ENCODE peak calls at places on chromosomes 5 and 9, in nine cellular contexts. One of them, this sample, is unnamed.
A peak's percentile ranks its signal among the peaks of the same experiment; 100 is the strongest.

GRCh38 chr9:89916001-89916635 is 311.3 kb downstream of the GADD45G start:
- DNase-seq in epithelial cell of esophagus: no peak
- DNase-seq in fibroblast of pulmonary artery: no peak
- DNase-seq in A549: no peak
- DNase-seq in SK-N-SH: no peak
- DNase-seq in ascending aorta: no peak
- DNase-seq in PC-3: no peak
- DNase-seq in dorsolateral prefrontal cortex: no peak
- DNase-seq in NT2/D1: peak; percentile 39
- DNase-seq in this sample: peak; percentile 15

GRCh38 chr9:104232781-104233341 is 138.8 kb downstream of the SMC2 start:
- DNase-seq in epithelial cell of esophagus: peak; percentile 94
- DNase-seq in fibroblast of pulmonary artery: peak; percentile 81
- DNase-seq in A549: no peak
- DNase-seq in SK-N-SH: no peak
- DNase-seq in ascending aorta: no peak
- DNase-seq in PC-3: peak; percentile 46
- DNase-seq in dorsolateral prefrontal cortex: no peak
- DNase-seq in NT2/D1: no peak
- DNase-seq in this sample: peak; percentile 1

GRCh38 chr9:91066042-91066415 is 264.4 kb downstream of the SYK start:
- DNase-seq in epithelial cell of esophagus: no peak
- DNase-seq in fibroblast of pulmonary artery: no peak
- DNase-seq in A549: no peak
- DNase-seq in SK-N-SH: no peak
- DNase-seq in ascending aorta: no peak
- DNase-seq in PC-3: no peak
- DNase-seq in dorsolateral prefrontal cortex: no peak
- DNase-seq in NT2/D1: no peak
- DNase-seq in this sample: no peak

GRCh38 chr9:95773061-95773433 is 102.4 kb upstream of the ERCC6L2 start:
- DNase-seq in epithelial cell of esophagus: no peak
- DNase-seq in fibroblast of pulmonary artery: no peak
- DNase-seq in A549: no peak
- DNase-seq in SK-N-SH: no peak
- DNase-seq in ascending aorta: no peak
- DNase-seq in PC-3: no peak
- DNase-seq in dorsolateral prefrontal cortex: no peak
- DNase-seq in NT2/D1: no peak
- DNase-seq in this sample: no peak

GRCh38 chr9:30235564-30235963 is 2148.9 kb upstream of the ACO1 start:
- DNase-seq in epithelial cell of esophagus: no peak
- DNase-seq in fibroblast of pulmonary artery: no peak
- DNase-seq in A549: no peak
- DNase-seq in SK-N-SH: no peak
- DNase-seq in ascending aorta: no peak
- DNase-seq in PC-3: no peak
- DNase-seq in dorsolateral prefrontal cortex: no peak
- DNase-seq in NT2/D1: no peak
- DNase-seq in this sample: no peak

GRCh38 chr9:22342489-22343217 is 104.0 kb upstream of the DMRTA1 start:
- DNase-seq in epithelial cell of esophagus: peak; percentile 64
- DNase-seq in fibroblast of pulmonary artery: peak; percentile 46
- DNase-seq in A549: no peak
- DNase-seq in SK-N-SH: no peak
- DNase-seq in ascending aorta: no peak
- DNase-seq in PC-3: peak; percentile 88
- DNase-seq in dorsolateral prefrontal cortex: no peak
- DNase-seq in NT2/D1: no peak
- DNase-seq in this sample: peak; percentile 2

GRCh38 chr5:60487466-60487865 is 212.5 kb downstream of the DEPDC1B start:
- DNase-seq in epithelial cell of esophagus: no peak
- DNase-seq in fibroblast of pulmonary artery: no peak
- DNase-seq in A549: no peak
- DNase-seq in SK-N-SH: peak; percentile 9
- DNase-seq in ascending aorta: no peak
- DNase-seq in PC-3: peak; percentile 38
- DNase-seq in dorsolateral prefrontal cortex: no peak
- DNase-seq in NT2/D1: no peak
- DNase-seq in this sample: no peak

GRCh38 chr9:12817702-12818101 is 42.9 kb downstream of the LURAP1L start:
- DNase-seq in epithelial cell of esophagus: peak; percentile 98
- DNase-seq in fibroblast of pulmonary artery: peak; percentile 43
- DNase-seq in A549: peak; percentile 44
- DNase-seq in SK-N-SH: no peak
- DNase-seq in ascending aorta: no peak
- DNase-seq in PC-3: peak; percentile 88
- DNase-seq in dorsolateral prefrontal cortex: no peak
- DNase-seq in NT2/D1: no peak
- DNase-seq in this sample: no peak

GRCh38 chr9:111896942-111897830 is 572 bp downstream of the UGCG start:
- DNase-seq in epithelial cell of esophagus: peak; percentile 62
- DNase-seq in fibroblast of pulmonary artery: peak; percentile 58
- DNase-seq in A549: peak; percentile 28
- DNase-seq in SK-N-SH: peak; percentile 92
- DNase-seq in ascending aorta: peak; percentile 74
- DNase-seq in PC-3: peak; percentile 13
- DNase-seq in dorsolateral prefrontal cortex: peak; percentile 28
- DNase-seq in NT2/D1: no peak
- DNase-seq in this sample: no peak

GRCh38 chr9:93058357-93059096 is at the start of gene SUSD3:
- DNase-seq in epithelial cell of esophagus: peak; percentile 26
- DNase-seq in fibroblast of pulmonary artery: peak; percentile 33
- DNase-seq in A549: no peak
- DNase-seq in SK-N-SH: peak; percentile 97
- DNase-seq in ascending aorta: peak; percentile 87
- DNase-seq in PC-3: peak; percentile 73
- DNase-seq in dorsolateral prefrontal cortex: no peak
- DNase-seq in NT2/D1: peak; percentile 60
- DNase-seq in this sample: peak; percentile 93

GRCh38 chr5:134143431-134143830 is 28.9 kb downstream of the TCF7 start:
- DNase-seq in epithelial cell of esophagus: no peak
- DNase-seq in fibroblast of pulmonary artery: no peak
- DNase-seq in A549: no peak
- DNase-seq in SK-N-SH: no peak
- DNase-seq in ascending aorta: no peak
- DNase-seq in PC-3: no peak
- DNase-seq in dorsolateral prefrontal cortex: no peak
- DNase-seq in NT2/D1: no peak
- DNase-seq in this sample: no peak

DNA sequence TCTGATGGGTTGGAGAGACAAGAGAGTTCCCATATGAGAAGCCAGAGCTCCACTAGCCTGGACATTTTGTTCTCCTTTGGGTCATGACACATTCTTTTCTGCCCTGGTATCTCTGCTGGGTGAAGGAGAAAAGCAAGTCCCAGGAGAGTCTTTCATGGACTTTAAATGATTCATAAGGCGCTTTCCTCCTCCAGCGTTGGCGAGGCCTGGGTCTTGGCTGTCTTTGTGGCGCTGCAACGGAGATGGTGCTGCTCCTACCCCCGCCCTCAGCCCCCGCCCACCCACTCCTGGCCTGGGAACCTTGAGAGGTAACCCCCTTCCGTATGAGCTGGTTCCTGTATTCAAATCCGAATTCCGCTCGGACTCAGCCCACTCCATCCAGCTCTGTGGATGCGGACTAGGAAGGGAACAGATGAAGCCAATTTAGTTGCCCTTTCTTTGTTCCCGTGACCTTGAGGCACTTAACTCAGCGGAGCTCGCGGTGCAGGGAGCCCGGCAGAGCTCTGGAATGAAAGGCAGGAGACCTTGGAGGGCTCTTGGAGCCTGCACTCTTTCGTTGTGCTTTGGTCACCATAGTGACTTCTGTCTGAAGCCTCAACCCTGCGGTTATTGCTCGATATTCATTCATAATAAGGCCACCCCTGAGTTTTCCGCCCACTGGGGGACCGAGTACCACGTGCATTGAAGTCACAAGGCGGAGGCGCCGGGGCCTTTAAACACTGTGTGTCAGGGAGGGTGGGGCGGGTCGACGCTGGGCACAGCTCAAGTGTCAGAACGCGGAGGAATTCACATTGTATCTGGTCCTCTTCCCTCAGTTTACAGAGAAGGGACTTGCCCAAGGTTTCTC is 14.0 kb upstream of the PWWP2A start:
- DNase-seq in epithelial cell of esophagus: no peak
- DNase-seq in fibroblast of pulmonary artery: peak; percentile 55
- DNase-seq in A549: no peak
- DNase-seq in SK-N-SH: no peak
- DNase-seq in ascending aorta: peak; percentile 68
- DNase-seq in PC-3: no peak
- DNase-seq in dorsolateral prefrontal cortex: no peak
- DNase-seq in NT2/D1: peak; percentile 38
- DNase-seq in this sample: peak; percentile 74
- H3K4me3 ChIP-seq in epithelial cell of esophagus: no peak overlapping the region
- H3K4me3 ChIP-seq in fibroblast of pulmonary artery: no peak overlapping the region
- H3K4me3 ChIP-seq in A549: no peak overlapping the region
- H3K4me3 ChIP-seq in SK-N-SH: no peak overlapping the region
- H3K4me3 ChIP-seq in ascending aorta: peak overlapping the region; percentile 22
- H3K4me3 ChIP-seq in PC-3: no peak overlapping the region
- H3K4me3 ChIP-seq in dorsolateral prefrontal cortex: no peak overlapping the region
- H3K4me3 ChIP-seq in NT2/D1: peak overlapping the region; percentile 12
- H3K4me3 ChIP-seq in this sample: peak overlapping the region; percentile 37

GRCh38 chr5:124652892-124653441 is 93.5 kb downstream of the ZNF608 start:
- DNase-seq in epithelial cell of esophagus: no peak
- DNase-seq in fibroblast of pulmonary artery: no peak
- DNase-seq in A549: no peak
- DNase-seq in SK-N-SH: no peak
- DNase-seq in ascending aorta: no peak
- DNase-seq in PC-3: no peak
- DNase-seq in dorsolateral prefrontal cortex: no peak
- DNase-seq in NT2/D1: no peak
- DNase-seq in this sample: peak; percentile 10

GRCh38 chr5:124658867-124659557 is 87.4 kb downstream of the ZNF608 start:
- DNase-seq in epithelial cell of esophagus: no peak
- DNase-seq in fibroblast of pulmonary artery: no peak
- DNase-seq in A549: no peak
- DNase-seq in SK-N-SH: no peak
- DNase-seq in ascending aorta: no peak
- DNase-seq in PC-3: no peak
- DNase-seq in dorsolateral prefrontal cortex: no peak
- DNase-seq in NT2/D1: no peak
- DNase-seq in this sample: no peak

GRCh38 chr5:124655211-124655880 is 91.1 kb downstream of the ZNF608 start:
- DNase-seq in epithelial cell of esophagus: peak; percentile 81
- DNase-seq in fibroblast of pulmonary artery: peak; percentile 73
- DNase-seq in A549: no peak
- DNase-seq in SK-N-SH: no peak
- DNase-seq in ascending aorta: no peak
- DNase-seq in PC-3: peak; percentile 59
- DNase-seq in dorsolateral prefrontal cortex: no peak
- DNase-seq in NT2/D1: no peak
- DNase-seq in this sample: no peak

GRCh38 chr5:124654418-124654817 is 92.0 kb downstream of the ZNF608 start:
- DNase-seq in epithelial cell of esophagus: no peak
- DNase-seq in fibroblast of pulmonary artery: no peak
- DNase-seq in A549: no peak
- DNase-seq in SK-N-SH: no peak
- DNase-seq in ascending aorta: no peak
- DNase-seq in PC-3: no peak
- DNase-seq in dorsolateral prefrontal cortex: no peak
- DNase-seq in NT2/D1: no peak
- DNase-seq in this sample: no peak

DNA sequence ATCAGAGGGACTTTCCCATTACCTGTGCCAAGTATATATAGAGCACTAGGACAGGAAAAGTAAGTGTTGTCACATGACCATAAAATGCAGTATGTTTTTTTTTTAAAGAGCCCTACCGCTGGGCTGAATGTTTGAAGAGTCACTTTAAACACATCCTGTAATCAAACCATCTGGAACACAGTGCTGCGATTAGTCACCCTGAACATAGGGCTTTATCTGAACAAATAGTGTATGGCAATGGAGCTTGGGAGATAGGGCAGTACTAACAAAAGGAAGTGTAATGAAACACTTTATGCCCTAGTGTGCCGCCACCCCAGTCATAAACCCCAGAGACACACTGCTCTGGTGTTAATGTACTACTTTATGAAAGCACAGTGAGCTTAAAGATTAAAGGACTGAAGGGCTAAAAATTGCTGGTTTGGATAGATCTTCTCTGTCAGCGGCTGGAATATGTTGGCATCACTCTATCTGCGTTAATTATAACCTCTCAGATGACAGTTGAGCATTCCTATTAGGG is 90.4 kb downstream of the ZNF608 start:
- DNase-seq in epithelial cell of esophagus: peak; percentile 91
- DNase-seq in fibroblast of pulmonary artery: peak; percentile 83
- DNase-seq in A549: peak; percentile 62
- DNase-seq in SK-N-SH: peak; percentile 57
- DNase-seq in ascending aorta: no peak
- DNase-seq in PC-3: peak; percentile 87
- DNase-seq in dorsolateral prefrontal cortex: no peak
- DNase-seq in NT2/D1: no peak
- DNase-seq in this sample: no peak
- H3K4me3 ChIP-seq in epithelial cell of esophagus: peak overlapping the region; percentile 12
- H3K4me3 ChIP-seq in fibroblast of pulmonary artery: peak overlapping the region; percentile 8
- H3K4me3 ChIP-seq in A549: peak overlapping the region; percentile 7
- H3K4me3 ChIP-seq in SK-N-SH: peak overlapping the region; percentile 21
- H3K4me3 ChIP-seq in ascending aorta: no peak overlapping the region
- H3K4me3 ChIP-seq in PC-3: peak overlapping the region; percentile 57
- H3K4me3 ChIP-seq in dorsolateral prefrontal cortex: peak overlapping the region; percentile 4
- H3K4me3 ChIP-seq in NT2/D1: no peak overlapping the region
- H3K4me3 ChIP-seq in this sample: no peak overlapping the region

DNA sequence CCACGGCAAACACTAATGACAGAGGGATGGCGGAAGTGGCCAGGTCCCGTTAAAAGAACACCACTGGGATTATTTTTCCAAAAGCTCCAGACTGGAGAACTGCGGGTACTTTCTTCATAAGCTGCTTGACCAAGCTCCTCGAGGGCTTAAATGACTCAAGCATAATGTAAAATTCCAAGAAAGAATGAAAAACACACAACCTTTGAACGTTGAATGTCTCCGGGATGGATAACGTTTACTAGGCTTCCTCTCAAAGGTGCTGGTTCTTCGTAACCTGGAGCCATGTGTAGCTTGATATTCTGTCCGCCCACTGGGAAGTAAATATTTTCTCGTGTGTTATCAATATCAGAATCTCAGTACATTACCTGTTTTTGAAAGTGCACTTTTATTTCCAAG is 67.6 kb downstream of the EPB41L4B start:
- DNase-seq in epithelial cell of esophagus: no peak
- DNase-seq in fibroblast of pulmonary artery: no peak
- DNase-seq in A549: no peak
- DNase-seq in SK-N-SH: no peak
- DNase-seq in ascending aorta: no peak
- DNase-seq in PC-3: no peak
- DNase-seq in dorsolateral prefrontal cortex: no peak
- DNase-seq in NT2/D1: no peak
- DNase-seq in this sample: no peak
- H3K4me3 ChIP-seq in epithelial cell of esophagus: no peak overlapping the region
- H3K4me3 ChIP-seq in fibroblast of pulmonary artery: no peak overlapping the region
- H3K4me3 ChIP-seq in A549: no peak overlapping the region
- H3K4me3 ChIP-seq in SK-N-SH: no peak overlapping the region
- H3K4me3 ChIP-seq in ascending aorta: no peak overlapping the region
- H3K4me3 ChIP-seq in PC-3: peak overlapping the region; percentile 17
- H3K4me3 ChIP-seq in dorsolateral prefrontal cortex: no peak overlapping the region
- H3K4me3 ChIP-seq in NT2/D1: no peak overlapping the region
- H3K4me3 ChIP-seq in this sample: no peak overlapping the region

DNA sequence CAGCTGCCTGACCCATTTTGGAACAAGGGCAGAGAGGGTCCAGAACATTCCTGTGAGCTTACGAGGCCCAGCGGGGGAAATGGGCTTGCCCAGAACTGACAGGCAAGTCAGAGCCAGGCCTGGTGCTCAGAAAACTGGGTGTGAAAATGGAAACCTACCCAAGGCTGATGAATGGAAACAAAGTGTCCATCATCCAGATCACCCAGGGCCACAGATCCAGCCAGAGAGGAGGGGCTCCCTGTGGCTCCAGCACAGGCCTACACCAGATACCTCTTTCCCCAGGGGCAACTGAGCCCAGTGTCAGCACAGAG is 3.1 kb downstream of the CLTB start:
- DNase-seq in epithelial cell of esophagus: peak; percentile 76
- DNase-seq in fibroblast of pulmonary artery: peak; percentile 14
- DNase-seq in A549: no peak
- DNase-seq in SK-N-SH: peak; percentile 9
- DNase-seq in ascending aorta: peak; percentile 74
- DNase-seq in PC-3: no peak
- DNase-seq in dorsolateral prefrontal cortex: no peak
- DNase-seq in NT2/D1: no peak
- DNase-seq in this sample: no peak
- H3K4me3 ChIP-seq in epithelial cell of esophagus: peak overlapping the region; percentile 15
- H3K4me3 ChIP-seq in fibroblast of pulmonary artery: no peak overlapping the region
- H3K4me3 ChIP-seq in A549: no peak overlapping the region
- H3K4me3 ChIP-seq in SK-N-SH: no peak overlapping the region
- H3K4me3 ChIP-seq in ascending aorta: no peak overlapping the region
- H3K4me3 ChIP-seq in PC-3: no peak overlapping the region
- H3K4me3 ChIP-seq in dorsolateral prefrontal cortex: no peak overlapping the region
- H3K4me3 ChIP-seq in NT2/D1: no peak overlapping the region
- H3K4me3 ChIP-seq in this sample: no peak overlapping the region